ENCODE peak calls at places on chromosome 4, in nine cellular contexts. One of them, this sample, is unnamed.

GRCh38 chr4:11496313-11496956 is 67.7 kb upstream of the HS3ST1 start:
- DNase-seq in endothelial cell of umbilical vein: no peak
- DNase-seq in KBM-7: no peak
- DNase-seq in GM04503: no peak
- DNase-seq in hypothalamus: no peak
- DNase-seq in epithelial cell of esophagus: peak
- DNase-seq in T follicular helper cell: no peak
- DNase-seq in posterior vena cava: no peak
- DNase-seq in GM19239: no peak
- DNase-seq in this sample: no peak

GRCh38 chr4:140483445-140483844 is 14.6 kb downstream of the MGAT4D start:
- DNase-seq in endothelial cell of umbilical vein: no peak
- DNase-seq in KBM-7: no peak
- DNase-seq in GM04503: no peak
- DNase-seq in hypothalamus: no peak
- DNase-seq in epithelial cell of esophagus: no peak
- DNase-seq in T follicular helper cell: no peak
- DNase-seq in posterior vena cava: no peak
- DNase-seq in GM19239: no peak
- DNase-seq in this sample: no peak

GRCh38 chr4:37769590-37769989 is 56.9 kb upstream of the PGM2 start:
- DNase-seq in endothelial cell of umbilical vein: no peak
- DNase-seq in KBM-7: no peak
- DNase-seq in GM04503: no peak
- DNase-seq in hypothalamus: no peak
- DNase-seq in epithelial cell of esophagus: no peak
- DNase-seq in T follicular helper cell: no peak
- DNase-seq in posterior vena cava: no peak
- DNase-seq in GM19239: no peak
- DNase-seq in this sample: no peak

GRCh38 chr4:6229671-6230501 is 29.5 kb upstream of the JAKMIP1 start:
- DNase-seq in endothelial cell of umbilical vein: no peak
- DNase-seq in KBM-7: no peak
- DNase-seq in GM04503: no peak
- DNase-seq in hypothalamus: no peak
- DNase-seq in epithelial cell of esophagus: no peak
- DNase-seq in T follicular helper cell: no peak
- DNase-seq in posterior vena cava: peak
- DNase-seq in GM19239: no peak
- DNase-seq in this sample: no peak

GRCh38 chr4:40749717-40750460 is at the start of gene NSUN7:
- DNase-seq in endothelial cell of umbilical vein: peak
- DNase-seq in KBM-7: no peak
- DNase-seq in GM04503: no peak
- DNase-seq in hypothalamus: peak
- DNase-seq in epithelial cell of esophagus: peak
- DNase-seq in T follicular helper cell: no peak
- DNase-seq in posterior vena cava: peak
- DNase-seq in GM19239: peak
- DNase-seq in this sample: no peak

GRCh38 chr4:179817317-179817716 is 2375.1 kb upstream of the AGA start:
- DNase-seq in endothelial cell of umbilical vein: no peak
- DNase-seq in KBM-7: peak
- DNase-seq in GM04503: no peak
- DNase-seq in hypothalamus: no peak
- DNase-seq in epithelial cell of esophagus: no peak
- DNase-seq in T follicular helper cell: no peak
- DNase-seq in posterior vena cava: no peak
- DNase-seq in GM19239: no peak
- DNase-seq in this sample: no peak

GRCh38 chr4:140135529-140136021 is 18.4 kb downstream of the MAML3 start:
- DNase-seq in endothelial cell of umbilical vein: peak
- DNase-seq in KBM-7: no peak
- DNase-seq in GM04503: no peak
- DNase-seq in hypothalamus: peak
- DNase-seq in epithelial cell of esophagus: no peak
- DNase-seq in T follicular helper cell: no peak
- DNase-seq in posterior vena cava: no peak
- DNase-seq in GM19239: no peak
- DNase-seq in this sample: no peak

GRCh38 chr4:66275381-66276060 is 605.2 kb upstream of the EPHA5 start:
- DNase-seq in endothelial cell of umbilical vein: no peak
- DNase-seq in KBM-7: no peak
- DNase-seq in GM04503: no peak
- DNase-seq in hypothalamus: no peak
- DNase-seq in epithelial cell of esophagus: no peak
- DNase-seq in T follicular helper cell: no peak
- DNase-seq in posterior vena cava: no peak
- DNase-seq in GM19239: no peak
- DNase-seq in this sample: no peak

GRCh38 chr4:33268776-33269175 is 2548.6 kb downstream of the PCDH7 start:
- DNase-seq in endothelial cell of umbilical vein: no peak
- DNase-seq in KBM-7: no peak
- DNase-seq in GM04503: no peak
- DNase-seq in hypothalamus: no peak
- DNase-seq in epithelial cell of esophagus: no peak
- DNase-seq in T follicular helper cell: no peak
- DNase-seq in posterior vena cava: no peak
- DNase-seq in GM19239: no peak
- DNase-seq in this sample: no peak

GRCh38 chr4:182862166-182862875 is 54.9 kb downstream of the DCTD start:
- DNase-seq in endothelial cell of umbilical vein: no peak
- DNase-seq in KBM-7: no peak
- DNase-seq in GM04503: no peak
- DNase-seq in hypothalamus: no peak
- DNase-seq in epithelial cell of esophagus: peak
- DNase-seq in T follicular helper cell: no peak
- DNase-seq in posterior vena cava: peak
- DNase-seq in GM19239: no peak
- DNase-seq in this sample: no peak

GRCh38 chr4:147332101-147332500 is 148.8 kb upstream of the EDNRA start:
- DNase-seq in endothelial cell of umbilical vein: no peak
- DNase-seq in KBM-7: no peak
- DNase-seq in GM04503: no peak
- DNase-seq in hypothalamus: no peak
- DNase-seq in epithelial cell of esophagus: no peak
- DNase-seq in T follicular helper cell: no peak
- DNase-seq in posterior vena cava: no peak
- DNase-seq in GM19239: no peak
- DNase-seq in this sample: no peak

GRCh38 chr4:184163813-184164212 is 53.9 kb downstream of the ENPP6 start:
- DNase-seq in endothelial cell of umbilical vein: peak
- DNase-seq in KBM-7: peak
- DNase-seq in GM04503: no peak
- DNase-seq in hypothalamus: no peak
- DNase-seq in epithelial cell of esophagus: peak
- DNase-seq in T follicular helper cell: no peak
- DNase-seq in posterior vena cava: no peak
- DNase-seq in GM19239: no peak
- DNase-seq in this sample: no peak